ENCODE peak calls at places on chromosome 6, in seven cellular contexts. M, A, I, J, O, V and B are unnamed samples.

GRCh38 chr6:105136433-105137350 is 43.1 kb downstream of the POPDC3 start:
- DNase-seq in M (no peak), A (peak), I (peak), J (no peak), O (peak), V (no peak), B (peak)

GRCh38 chr6:141996823-141997222 is 135.9 kb upstream of the GJE1 start:
- DNase-seq in M (no peak), A (no peak), I (no peak), J (no peak), O (no peak), V (no peak), B (no peak)

GRCh38 chr6:126811307-126811706 is 307.2 kb upstream of the RSPO3 start:
- DNase-seq in M (no peak), A (no peak), I (no peak), J (no peak), O (no peak), V (no peak), B (no peak)

GRCh38 chr6:170093658-170094596 is 197.0 kb downstream of the DLL1 start:
- DNase-seq in M (no peak), A (no peak), I (peak), J (no peak), O (no peak), V (no peak), B (no peak)

GRCh38 chr6:106560966-106561740 is 68.1 kb downstream of the RTN4IP1 start:
- DNase-seq in M (no peak), A (no peak), I (no peak), J (no peak), O (no peak), V (peak), B (no peak)

GRCh38 chr6:56370127-56370540 is 122.8 kb upstream of the COL21A1 start:
- DNase-seq in M (no peak), A (peak), I (peak), J (no peak), O (no peak), V (peak), B (no peak)

GRCh38 chr6:56693246-56693607 is 50.5 kb upstream of the DST start:
- DNase-seq in M (no peak), A (peak), I (no peak), J (no peak), O (no peak), V (peak), B (no peak)

GRCh38 chr6:44203955-44204354 is 12.8 kb upstream of the MYMX start:
- DNase-seq in M (no peak), A (no peak), I (no peak), J (no peak), O (no peak), V (no peak), B (no peak)

GRCh38 chr6:76351275-76351674 is 278.8 kb upstream of the IMPG1 start:
- DNase-seq in M (no peak), A (no peak), I (peak), J (no peak), O (no peak), V (peak), B (no peak)

GRCh38 chr6:84350397-84350796 is 123.0 kb upstream of the CEP162 start:
- DNase-seq in M (no peak), A (peak), I (no peak), J (no peak), O (no peak), V (no peak), B (no peak)

GRCh38 chr6:136095961-136096360 is 154.2 kb downstream of the MTFR2 start:
- DNase-seq in M (no peak), A (no peak), I (no peak), J (no peak), O (no peak), V (no peak), B (no peak)

GRCh38 chr6:36104836-36105235 is 25.5 kb upstream of the MAPK13 start:
- DNase-seq in M (no peak), A (no peak), I (no peak), J (no peak), O (no peak), V (no peak), B (no peak)

GRCh38 chr6:14026831-14027539 is 90.6 kb upstream of the CD83 start:
- DNase-seq in M (no peak), A (no peak), I (no peak), J (no peak), O (no peak), V (no peak), B (no peak)

GRCh38 chr6:119443993-119444641 is 94.6 kb upstream of the MAN1A1 start:
- DNase-seq in M (no peak), A (no peak), I (no peak), J (no peak), O (no peak), V (peak), B (no peak)

GRCh38 chr6:35038076-35038475 is 103.1 kb downstream of the TCP11 start:
- DNase-seq in M (no peak), A (no peak), I (no peak), J (no peak), O (no peak), V (no peak), B (no peak)

GRCh38 chr6:133358598-133358997 is 117.4 kb downstream of the EYA4 start:
- DNase-seq in M (no peak), A (peak), I (no peak), J (no peak), O (no peak), V (no peak), B (no peak)

GRCh38 chr6:90462102-90462501 is 124.8 kb downstream of the MAP3K7 start:
- DNase-seq in M (no peak), A (no peak), I (no peak), J (no peak), O (no peak), V (no peak), B (no peak)

GRCh38 chr6:135145509-135145865 is 35.6 kb upstream of the MYB start:
- DNase-seq in M (no peak), A (no peak), I (no peak), J (no peak), O (no peak), V (no peak), B (no peak)

GRCh38 chr6:45421700-45422540 is 44.2 kb upstream of the SUPT3H start:
- DNase-seq in M (peak), A (peak), I (peak), J (peak), O (peak), V (peak), B (peak)

GRCh38 chr6:28158318-28158717 is 16.6 kb downstream of the ZKSCAN8 start:
- DNase-seq in M (no peak), A (no peak), I (no peak), J (no peak), O (no peak), V (no peak), B (no peak)

GRCh38 chr6:3372184-3372846 is 84.5 kb downstream of the SLC22A23 start:
- DNase-seq in M (no peak), A (no peak), I (peak), J (no peak), O (no peak), V (no peak), B (no peak)

GRCh38 chr6:22247916-22248482 is 48.8 kb downstream of the PRL start:
- DNase-seq in M (no peak), A (no peak), I (no peak), J (no peak), O (no peak), V (no peak), B (no peak)

GRCh38 chr6:134077301-134077700 is 24.9 kb upstream of the SLC2A12 start:
- DNase-seq in M (no peak), A (no peak), I (no peak), J (no peak), O (no peak), V (peak), B (no peak)

GRCh38 chr6:76885861-76886301 is 577.4 kb downstream of the HTR1B start:
- DNase-seq in M (no peak), A (no peak), I (no peak), J (no peak), O (no peak), V (peak), B (no peak)

GRCh38 chr6:72261554-72261953 is 360.3 kb upstream of the KCNQ5 start:
- DNase-seq in M (no peak), A (no peak), I (no peak), J (no peak), O (no peak), V (no peak), B (no peak)